ENCODE peak calls at places on chromosomes 6 and 20, in four cellular contexts. I, Y, B and D are unnamed samples.

GRCh38 chr20:58832442-58832841 is 18.3 kb downstream of the GNAS-AS1 start:
- DNase-seq in I (no peak), Y (no peak), B (no peak), D (no peak)

GRCh38 chr6:150492507-150492906 is 107.2 kb upstream of the PLEKHG1 start:
- DNase-seq in B (peak; percentile 13), I (no peak), Y (no peak), D (peak; percentile 63)

GRCh38 chr6:37709250-37709931 is 11.7 kb upstream of the MDGA1 start:
- DNase-seq in I (no peak), Y (no peak), B (no peak), D (no peak)

GRCh38 chr6:33082702-33083101 is 6.9 kb downstream of the HLA-DPB1 start:
- DNase-seq in Y (no peak), I (peak; percentile 55), B (peak; percentile 24), D (peak; percentile 56)

GRCh38 chr6:101275251-101275650 is 118.3 kb upstream of the GRIK2 start:
- DNase-seq in Y (no peak), I (no peak), B (no peak), D (no peak)

GRCh38 chr6:104566411-104566810 is 293.3 kb downstream of the HACE1 start:
- DNase-seq in Y (no peak), B (no peak), I (no peak), D (no peak)

GRCh38 chr6:29992792-29993191 is 50.5 kb downstream of the HLA-A start:
- DNase-seq in I (no peak), Y (no peak), B (no peak), D (no peak)

GRCh38 chr6:75300206-75300605 is 15.6 kb upstream of the TMEM30A start:
- DNase-seq in Y (no peak), B (no peak), I (no peak), D (no peak)

GRCh38 chr6:84847349-84848160 is 83.2 kb upstream of the TBX18 start:
- DNase-seq in Y (no peak), I (no peak), B (no peak), D (peak; percentile 13)

GRCh38 chr6:160348209-160348551 is at the start of gene SLC22A3:
- DNase-seq in Y (no peak), B (no peak), I (no peak), D (no peak)

GRCh38 chr20:53654932-53655674 is 61.5 kb upstream of the ZNF217 start:
- DNase-seq in I (no peak), Y (no peak), B (no peak), D (no peak)

GRCh38 chr20:36893801-36894200 is 17.9 kb downstream of the TLDC2 start:
- DNase-seq in I (no peak), Y (no peak), B (no peak), D (no peak)

GRCh38 chr20:44805335-44805734 is 5.0 kb downstream of the RIMS4 start:
- DNase-seq in I (no peak), Y (no peak), B (no peak), D (no peak)

GRCh38 chr6:159761873-159762680 is at the start of gene ACAT2:
- DNase-seq in Y (peak; percentile 78), B (peak; percentile 93), I (peak; percentile 97), D (peak; percentile 99)

GRCh38 chr20:34043025-34043424 is 49.3 kb downstream of the RALY start:
- DNase-seq in I (no peak), B (no peak), Y (no peak), D (no peak)

GRCh38 chr6:104928141-104928540 is 28.8 kb upstream of the LIN28B start:
- DNase-seq in Y (no peak), B (no peak), I (no peak), D (no peak)

GRCh38 chr20:59827138-59828056 is 106.0 kb downstream of the SYCP2 start:
- DNase-seq in Y (no peak), B (no peak), I (no peak), D (no peak)

GRCh38 chr6:151240861-151241642 is 1.3 kb downstream of the AKAP12 start:
- DNase-seq in I (no peak), B (peak; percentile 40), Y (no peak), D (no peak)

GRCh38 chr6:85236636-85237035 is 213.2 kb upstream of the NT5E start:
- DNase-seq in I (no peak), B (no peak), Y (no peak), D (no peak)

GRCh38 chr6:35088281-35089215 is 52.6 kb downstream of the TCP11 start:
- DNase-seq in B (no peak), I (no peak), Y (no peak), D (no peak)

GRCh38 chr6:137451926-137452325 is 42.3 kb downstream of the OLIG3 start:
- DNase-seq in Y (no peak), B (no peak), I (no peak), D (no peak)

GRCh38 chr20:10906830-10907229 is 233.0 kb upstream of the JAG1 start:
- DNase-seq in I (no peak), B (no peak), Y (no peak), D (no peak)

GRCh38 chr20:50487397-50487796 is 22.8 kb upstream of the PTPN1 start:
- DNase-seq in Y (no peak), I (no peak), B (no peak), D (no peak)

GRCh38 chr6:125658125-125658524 is 91.3 kb upstream of the HEY2 start:
- DNase-seq in B (no peak), Y (no peak), I (no peak), D (no peak)

GRCh38 chr20:24432057-24432456 is 37.4 kb upstream of the SYNDIG1 start:
- DNase-seq in I (no peak), B (no peak), Y (no peak), D (no peak)

GRCh38 chr20:49424536-49424935 is 57.9 kb downstream of the KCNB1 start:
- DNase-seq in Y (no peak), B (no peak), I (no peak), D (peak; percentile 7)

GRCh38 chr20:48066256-48066655 is 281.0 kb upstream of the SULF2 start:
- DNase-seq in B (no peak), Y (no peak), I (no peak), D (no peak)

GRCh38 chr6:78340755-78341154 is 526.6 kb upstream of the IRAK1BP1 start:
- DNase-seq in I (no peak), B (no peak), Y (no peak), D (no peak)

GRCh38 chr6:21188505-21189223 is 404.9 kb upstream of the SOX4 start:
- DNase-seq in Y (peak; percentile 82), I (peak; percentile 24), B (no peak), D (no peak)

GRCh38 chr20:10557685-10558084 is 116.1 kb downstream of the JAG1 start:
- DNase-seq in B (no peak), I (no peak), Y (no peak), D (no peak)

GRCh38 chr6:21149460-21149859 is 444.1 kb upstream of the SOX4 start:
- DNase-seq in I (no peak), B (no peak), Y (no peak), D (no peak)

GRCh38 chr6:157813191-157813590 is 9.9 kb upstream of the SNX9 start:
- DNase-seq in Y (no peak), I (no peak), B (no peak), D (peak; percentile 31)

GRCh38 chr6:57097596-57097995 is 7.6 kb downstream of the ZNF451 start:
- DNase-seq in I (no peak), Y (no peak), B (no peak), D (no peak)

GRCh38 chr20:44336086-44336485 is 757 bp upstream of the R3HDML start:
- DNase-seq in B (no peak), I (peak; percentile 39), Y (no peak), D (no peak)

GRCh38 chr20:12653642-12654041 is 355.1 kb upstream of the SPTLC3 start:
- DNase-seq in I (no peak), Y (no peak), B (no peak), D (no peak)

GRCh38 chr6:11448038-11448437 is 89.5 kb upstream of the TMEM170B start:
- DNase-seq in Y (no peak), B (no peak), I (no peak), D (no peak)

GRCh38 chr6:11442495-11442894 is 95.1 kb upstream of the TMEM170B start:
- DNase-seq in Y (no peak), I (no peak), B (no peak), D (no peak)

GRCh38 chr6:11450061-11450460 is 87.5 kb upstream of the TMEM170B start:
- DNase-seq in Y (no peak), B (no peak), I (no peak), D (no peak)

GRCh38 chr6:11445146-11445545 is 92.4 kb upstream of the TMEM170B start:
- DNase-seq in Y (no peak), I (no peak), B (no peak), D (no peak)

GRCh38 chr6:11447265-11447664 is 90.3 kb upstream of the TMEM170B start:
- DNase-seq in B (no peak), I (no peak), Y (no peak), D (no peak)
- TF ChIP-seq CHD4 in B (no peak), I (no peak), Y (no peak), D (no peak)

GRCh38 chr20:40562031-40562430 is 127.0 kb downstream of the MAFB start:
- DNase-seq in Y (no peak), I (no peak), B (no peak), D (peak; percentile 36)
- TF ChIP-seq CHD4 in Y (no peak), I (no peak), B (no peak), D (no peak)

DNA sequence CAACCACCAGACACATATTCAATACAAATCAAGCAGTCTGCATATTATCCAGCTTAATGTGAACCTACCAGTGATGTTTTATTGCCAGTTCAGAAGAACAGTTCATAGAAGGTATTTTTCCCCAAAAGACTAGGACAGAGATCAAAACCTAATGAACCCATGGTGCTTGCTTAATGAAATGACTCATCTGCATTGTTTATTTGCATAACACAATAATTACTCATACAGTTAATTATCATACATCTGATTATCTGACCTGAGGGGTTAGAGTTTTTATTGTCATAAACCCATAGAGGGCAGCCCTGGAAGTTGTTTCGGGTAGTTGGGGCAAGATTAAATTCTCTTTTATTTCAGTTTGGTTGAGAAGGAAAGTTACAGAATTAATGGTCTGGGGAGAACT is 830.9 kb downstream of the TFAP2A start:
- DNase-seq in B (no peak), Y (no peak), I (no peak), D (no peak)
- TF ChIP-seq CHD4 in B (no peak), Y (no peak), I (no peak), D (no peak)

DNA sequence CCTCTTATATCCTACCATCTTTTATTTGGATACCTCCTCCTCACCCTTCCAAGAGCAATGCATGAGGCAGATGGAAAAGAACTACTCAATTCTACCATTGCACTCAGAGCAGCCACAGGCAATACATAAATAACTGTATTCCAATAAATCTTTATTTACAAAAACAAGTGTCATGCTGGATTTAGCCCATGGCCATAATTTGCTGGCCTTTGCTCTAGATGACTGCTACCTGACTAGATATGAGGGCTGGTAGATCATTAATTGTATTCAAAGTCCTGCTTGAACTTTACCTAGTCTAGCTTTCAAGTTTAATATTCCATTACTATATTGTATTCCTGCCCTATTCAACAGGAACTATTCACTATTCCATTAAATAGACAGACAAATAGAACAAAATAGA is 37.1 kb downstream of the AFG1L start:
- DNase-seq in I (no peak), Y (no peak), B (no peak), D (no peak)
- TF ChIP-seq CHD4 in I (no peak), Y (no peak), B (no peak), D (no peak)

DNA sequence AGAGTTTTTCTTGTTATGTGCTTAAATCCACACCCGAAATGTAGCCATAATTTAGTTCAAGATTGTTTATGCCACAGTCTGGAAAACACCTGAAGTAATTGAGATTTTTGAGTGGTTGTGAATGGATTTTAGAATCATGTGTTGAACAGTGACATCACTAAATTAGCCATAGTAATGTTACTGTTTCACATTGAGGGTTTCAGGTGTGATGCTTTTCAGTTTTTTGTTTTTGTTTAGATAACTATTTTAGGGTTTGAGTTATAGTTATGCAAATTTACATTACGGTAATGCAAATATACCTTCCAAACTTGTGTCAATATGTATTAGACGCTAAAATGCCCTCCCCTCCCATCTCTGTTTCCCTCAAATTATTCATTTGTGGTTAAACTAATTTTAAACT is 22.9 kb downstream of the QKI start:
- DNase-seq in B (no peak), Y (no peak), I (no peak), D (no peak)
- TF ChIP-seq CHD4 in B (no peak), Y (no peak), I (no peak), D (no peak)